ENCODE peak calls at places on chromosomes 5 and 9, in four cellular contexts. K is transverse colon, Q is GM23338, W is spleen. M is an unnamed sample.

GRCh38 chr5:142543951-142544753 is 141.7 kb downstream of the FGF1 start:
- DNase-seq in K (no peak), Q (no peak), W (no peak), M (no peak)

GRCh38 chr5:54514269-54514668 is 3.3 kb upstream of the SNX18 start:
- DNase-seq in K (no peak), Q (peak; percentile 33), W (no peak), M (no peak)

GRCh38 chr5:165775094-165775493 is 2269.7 kb downstream of the MAT2B start:
- DNase-seq in K (no peak), Q (no peak), W (no peak), M (no peak)

GRCh38 chr5:7650755-7651154 is 200.2 kb downstream of the CFAP90 start:
- DNase-seq in K (no peak), Q (no peak), W (no peak), M (peak; percentile 51)

GRCh38 chr9:68750786-68751185 is 45.7 kb downstream of the PIP5K1B start:
- DNase-seq in K (no peak), Q (peak; percentile 45), W (no peak), M (no peak)

GRCh38 chr5:921456-921855 is 28.8 kb downstream of the TRIP13 start:
- DNase-seq in K (no peak), Q (no peak), W (no peak), M (no peak)

GRCh38 chr9:96202971-96203780 is 98.8 kb downstream of the HSD17B3 start:
- DNase-seq in K (no peak), Q (no peak), W (no peak), M (no peak)

GRCh38 chr9:94874316-94874715 is 147.8 kb downstream of the AOPEP start:
- DNase-seq in K (no peak), Q (no peak), W (no peak), M (no peak)

GRCh38 chr9:89374176-89374575 is 55.9 kb downstream of the SECISBP2 start:
- DNase-seq in K (no peak), Q (no peak), W (no peak), M (no peak)

GRCh38 chr5:4984461-4984860 is 155.7 kb upstream of the ADAMTS16 start:
- DNase-seq in K (no peak), Q (no peak), W (no peak), M (no peak)

GRCh38 chr5:161660806-161661205 is 24.7 kb upstream of the GABRA6 start:
- DNase-seq in K (no peak), Q (peak; percentile 1), W (no peak), M (no peak)

GRCh38 chr9:76818271-76818670 is 54.0 kb downstream of the PCA3 start:
- DNase-seq in K (peak; percentile 69), Q (no peak), W (no peak), M (peak; percentile 21)

GRCh38 chr5:170573660-170574059 is 69.8 kb downstream of the KCNIP1 start:
- DNase-seq in K (no peak), Q (no peak), W (no peak), M (no peak)

GRCh38 chr5:119367502-119368237 is 11.9 kb downstream of the TNFAIP8 start:
- DNase-seq in K (no peak), Q (no peak), W (no peak), M (no peak)

GRCh38 chr9:16709936-16710335 is 160.5 kb downstream of the BNC2 start:
- DNase-seq in K (no peak), Q (peak; percentile 85), W (no peak), M (no peak)

DNA sequence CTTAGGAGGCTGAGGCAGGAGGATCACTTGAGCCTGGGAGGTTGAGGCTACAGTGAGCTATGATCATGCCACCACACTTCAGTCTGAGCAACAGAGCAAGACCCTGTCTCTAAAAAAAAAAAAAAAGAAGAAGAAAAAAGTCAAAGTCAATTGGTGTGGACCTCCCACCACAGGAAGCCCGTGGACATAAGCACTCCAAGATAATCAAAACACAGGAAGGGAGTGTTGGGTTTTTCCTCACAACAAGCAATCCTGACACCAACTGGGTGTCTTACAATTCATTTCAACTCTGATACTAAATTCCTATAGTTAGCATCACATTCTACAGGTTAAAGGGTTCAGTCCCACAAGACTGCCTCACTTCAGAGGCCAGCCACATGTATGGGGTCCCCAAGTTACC is 70.7 kb downstream of the PDE6A start:
- DNase-seq in K (no peak), Q (no peak), W (no peak), M (no peak)
- TF ChIP-seq CTCF in K (no peak), Q (no peak), W (no peak), M (no peak)

GRCh38 chr5:138953370-138954256 is 78.5 kb upstream of the LRRTM2 start:
- DNase-seq in K (peak; percentile 80), Q (no peak), W (peak; percentile 90), M (peak; percentile 92)
- H3K27ac ChIP-seq in K (peak overlapping the region; percentile 69), Q (no peak overlapping the region), W (peak overlapping the region; percentile 61), M (peak overlapping the region; percentile 61)

DNA sequence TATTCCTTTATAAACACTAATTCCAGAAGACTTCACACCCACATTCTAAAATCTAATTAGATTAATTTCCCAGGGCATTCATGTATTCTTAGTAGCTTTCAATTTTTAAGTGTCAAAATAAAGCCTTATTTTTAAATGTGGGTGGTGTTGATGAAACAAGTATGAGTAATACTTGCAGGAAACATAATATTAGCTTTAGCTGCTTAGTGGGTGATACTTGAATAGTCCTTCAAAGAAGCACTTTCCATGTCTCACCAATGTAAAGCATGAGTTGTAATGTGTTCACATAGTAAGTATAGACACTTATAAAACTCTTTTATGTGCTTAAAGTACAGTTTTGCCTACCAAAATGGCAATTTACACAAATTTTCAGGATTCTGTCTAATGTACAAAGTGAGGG is 6.9 kb downstream of the FNBP1 start:
- DNase-seq in K (no peak), Q (no peak), W (no peak), M (no peak)
- TF ChIP-seq POLR2AphosphoS5 in K (no peak), Q (no peak), W (no peak), M (no peak)

GRCh38 chr5:90135979-90136378 is 273.6 kb downstream of the CETN3 start:
- DNase-seq in K (peak; percentile 33), Q (peak; percentile 73), W (no peak), M (no peak)
- TF ChIP-seq CTCF in K (peak; percentile 51), Q (peak; percentile 74), W (no peak), M (no peak)

GRCh38 chr9:35349287-35349990 is 140.5 kb upstream of the RUSC2 start:
- DNase-seq in K (no peak), Q (no peak), W (no peak), M (peak; percentile 58)
- H3K27ac ChIP-seq in K (no peak overlapping the region), Q (no peak overlapping the region), W (no peak overlapping the region), M (peak overlapping the region; percentile 41)

GRCh38 chr5:60517094-60517694 is 182.8 kb downstream of the DEPDC1B start:
- DNase-seq in K (no peak), Q (no peak), W (no peak), M (no peak)
- TF ChIP-seq POLR2AphosphoS5 in K (no peak), Q (no peak), W (no peak), M (no peak)

GRCh38 chr9:136264046-136264802 is 18.6 kb upstream of the QSOX2 start:
- DNase-seq in K (no peak), Q (no peak), W (no peak), M (no peak)
- TF ChIP-seq CTCF in K (no peak), Q (no peak), W (no peak), M (no peak)

GRCh38 chr5:172720655-172721054 is 50.3 kb downstream of the DUSP1 start:
- DNase-seq in K (no peak), Q (no peak), W (no peak), M (no peak)
- H3K27ac ChIP-seq in K (no peak overlapping the region), Q (no peak overlapping the region), W (no peak overlapping the region), M (no peak overlapping the region)

M was measured in prostate gland.